ENCODE peak calls at places on chromosomes 4 and X, in seven cellular contexts. I is esophagus squamous epithelium; J is CD8-positive, alpha-beta memory T cell; W is IMR-90; F is GM23338; X is pancreas; L is neural progenitor cell. Z is an unnamed sample. For H3K36me3, the result is how much of the 10 kb centered on the place peaks cover.

GRCh38 chrX:10011991-10012390 is 44.8 kb downstream of the CLDN34 start:
- DNase-seq in I (no peak), J (no peak), W (no peak), F (peak), X (no peak), L (peak), Z (no peak)

GRCh38 chrX:151019837-151020236 is 36.7 kb downstream of the HMGB3 start:
- DNase-seq in I (no peak), J (no peak), W (peak), F (no peak), X (no peak), L (no peak), Z (peak)

GRCh38 chr4:101981756-101982155 is 191.2 kb downstream of the BANK1 start:
- DNase-seq in I (no peak), J (no peak), W (no peak), F (peak), X (no peak), L (peak), Z (peak)

GRCh38 chrX:10471426-10471825 is 149.0 kb downstream of the MID1 start:
- DNase-seq in I (no peak), J (no peak), W (no peak), F (no peak), X (no peak), L (no peak), Z (no peak)

GRCh38 chr4:41427306-41427882 is 110.6 kb upstream of the LIMCH1 start:
- DNase-seq in I (no peak), J (no peak), W (no peak), F (no peak), X (no peak), L (no peak), Z (no peak)

GRCh38 chr4:123866796-123867195 is 470.2 kb downstream of the SPRY1 start:
- DNase-seq in I (no peak), J (no peak), W (peak), F (no peak), X (no peak), L (no peak), Z (no peak)

GRCh38 chr4:59200992-59201391 is 1999.1 kb upstream of the ADGRL3 start:
- DNase-seq in I (no peak), J (no peak), W (no peak), F (no peak), X (no peak), L (no peak), Z (no peak)

GRCh38 chr4:104022871-104023270 is 303.1 kb upstream of the TACR3 start:
- DNase-seq in I (no peak), J (no peak), W (no peak), F (no peak), X (no peak), L (peak), Z (no peak)

GRCh38 chr4:7330031-7330596 is 104.6 kb downstream of the PSAPL1 start:
- DNase-seq in I (no peak), J (no peak), W (no peak), F (peak), X (no peak), L (peak), Z (no peak)

GRCh38 chr4:155946486-155946885 is 7.2 kb downstream of the CTSO start:
- DNase-seq in I (no peak), J (no peak), W (peak), F (no peak), X (no peak), L (no peak), Z (no peak)

GRCh38 chr4:180028682-180029081 is 2214.5 kb upstream of the TENM3 start:
- DNase-seq in I (no peak), J (no peak), W (peak), F (peak), X (peak), L (peak), Z (peak)

GRCh38 chr4:6688879-6689505 is 4.7 kb upstream of the S100P start:
- DNase-seq in I (no peak), J (peak), W (peak), F (peak), X (no peak), L (peak), Z (peak)

GRCh38 chrX:43633081-43633480 is 23.0 kb upstream of the MAOA start:
- DNase-seq in I (no peak), J (no peak), W (no peak), F (no peak), X (no peak), L (no peak), Z (no peak)

GRCh38 chr4:17805580-17805979 is 5.0 kb downstream of the DCAF16 start:
- DNase-seq in I (no peak), J (no peak), W (no peak), F (no peak), X (no peak), L (no peak), Z (no peak)

GRCh38 chr4:125728568-125728967 is 413.8 kb downstream of the FAT4 start:
- DNase-seq in I (no peak), J (no peak), W (peak), F (peak), X (no peak), L (peak), Z (peak)

GRCh38 chrX:12988797-12989196 is 13.9 kb downstream of the TMSB4X start:
- DNase-seq in I (no peak), J (no peak), W (peak), F (no peak), X (peak), L (no peak), Z (peak)

GRCh38 chrX:97835969-97836368 is 952.3 kb downstream of the RPA4 start:
- DNase-seq in I (no peak), J (no peak), W (no peak), F (peak), X (no peak), L (no peak), Z (no peak)

GRCh38 chr4:7050481-7051143 is 7.4 kb downstream of the TADA2B start:
- DNase-seq in I (no peak), J (no peak), W (no peak), F (no peak), X (peak), L (no peak), Z (no peak)

GRCh38 chrX:81238166-81238565 is 36.3 kb downstream of the SH3BGRL start:
- DNase-seq in I (no peak), J (no peak), W (no peak), F (peak), X (no peak), L (no peak), Z (no peak)

GRCh38 chr4:186201535-186202230 is 10.3 kb downstream of the CYP4V2 start:
- DNase-seq in I (no peak), J (peak), W (peak), F (peak), X (peak), L (peak), Z (peak)

GRCh38 chr4:114400531-114400930 is 198.1 kb upstream of the UGT8 start:
- DNase-seq in I (no peak), J (no peak), W (no peak), F (no peak), X (no peak), L (no peak), Z (peak)

GRCh38 chrX:71872542-71873458 is 37.8 kb upstream of the NHSL2 start:
- DNase-seq in I (no peak), J (no peak), W (no peak), F (no peak), X (no peak), L (no peak), Z (no peak)

GRCh38 chr4:3829954-3830773 is 64.0 kb downstream of the ADRA2C start:
- DNase-seq in I (no peak), J (no peak), W (no peak), F (peak), X (no peak), L (peak), Z (no peak)

GRCh38 chrX:152635941-152636340 is 1.8 kb upstream of the GABRQ start:
- DNase-seq in I (no peak), J (no peak), W (peak), F (peak), X (no peak), L (peak), Z (peak)

GRCh38 chrX:11273544-11273943 is 19.7 kb upstream of the AMELX start:
- DNase-seq in I (no peak), J (no peak), W (peak), F (no peak), X (no peak), L (no peak), Z (peak)

GRCh38 chrX:128992107-128992971 is 531.0 kb downstream of the SMARCA1 start:
- DNase-seq in I (no peak), J (no peak), W (no peak), F (peak), X (no peak), L (no peak), Z (no peak)

GRCh38 chrX:3501833-3502535 is 155.5 kb upstream of the MXRA5 start:
- DNase-seq in I (no peak), J (no peak), W (no peak), F (no peak), X (no peak), L (no peak), Z (peak)

GRCh38 chr4:16259531-16260246 is 33.4 kb upstream of the TAPT1 start:
- DNase-seq in I (no peak), J (no peak), W (peak), F (no peak), X (no peak), L (no peak), Z (peak)

GRCh38 chr4:135508006-135508714 is 1306.6 kb upstream of the PABPC4L start:
- DNase-seq in I (no peak), J (no peak), W (peak), F (no peak), X (no peak), L (no peak), Z (peak)

GRCh38 chrX:81957900-81958545 is 756.1 kb downstream of the SH3BGRL start:
- DNase-seq in I (no peak), J (peak), W (peak), F (peak), X (no peak), L (peak), Z (peak)

GRCh38 chrX:19807414-19807813 is 80.0 kb downstream of the SH3KBP1 start:
- DNase-seq in I (no peak), J (no peak), W (no peak), F (no peak), X (no peak), L (no peak), Z (no peak)

GRCh38 chrX:107776649-107777535 is 641 bp upstream of the NCBP2L start:
- DNase-seq in I (peak), J (peak), W (peak), F (peak), X (peak), L (peak), Z (peak)

GRCh38 chr4:176309046-176309445 is 10.7 kb upstream of the SPCS3 start:
- DNase-seq in I (no peak), J (no peak), W (no peak), F (no peak), X (no peak), L (no peak), Z (no peak)

GRCh38 chrX:39214380-39215126 is 413.3 kb downstream of the MID1IP1 start:
- DNase-seq in I (no peak), J (no peak), W (no peak), F (no peak), X (no peak), L (peak), Z (no peak)

GRCh38 chr4:56445699-56446098 is 9.6 kb downstream of the PAICS start:
- DNase-seq in I (no peak), J (no peak), W (no peak), F (no peak), X (no peak), L (no peak), Z (no peak)

GRCh38 chr4:56444719-56445118 is 8.7 kb downstream of the PAICS start:
- DNase-seq in I (no peak), J (no peak), W (no peak), F (no peak), X (no peak), L (no peak), Z (no peak)

GRCh38 chr4:56450342-56450741 is 14.3 kb downstream of the PAICS start:
- DNase-seq in I (no peak), J (no peak), W (no peak), F (no peak), X (no peak), L (no peak), Z (no peak)

DNA sequence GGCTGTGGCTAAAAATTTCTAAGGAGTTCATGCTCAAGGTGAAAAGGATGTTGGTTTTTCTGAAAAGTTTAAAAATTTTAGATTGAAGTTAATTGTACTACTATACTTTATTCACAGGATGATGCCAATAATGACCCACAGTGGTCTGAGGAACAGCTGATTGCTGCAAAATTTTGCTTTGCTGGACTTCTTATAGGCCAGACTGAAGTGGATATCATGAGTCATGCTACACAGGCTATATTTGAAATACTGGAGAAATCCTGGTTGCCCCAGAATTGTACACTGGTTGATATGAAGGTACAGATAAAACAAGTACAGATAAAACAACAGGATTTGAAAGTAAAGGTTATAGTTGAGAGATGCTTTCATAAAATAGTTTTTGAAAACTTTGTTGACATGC is 12.2 kb downstream of the PAICS start:
- DNase-seq in I (no peak), J (no peak), W (peak), F (no peak), X (no peak), L (no peak), Z (no peak)
- H3K36me3 ChIP-seq in I (under half), J (under half), W (under half), F (half or more), X (under half), L (half or more), Z (under half)

DNA sequence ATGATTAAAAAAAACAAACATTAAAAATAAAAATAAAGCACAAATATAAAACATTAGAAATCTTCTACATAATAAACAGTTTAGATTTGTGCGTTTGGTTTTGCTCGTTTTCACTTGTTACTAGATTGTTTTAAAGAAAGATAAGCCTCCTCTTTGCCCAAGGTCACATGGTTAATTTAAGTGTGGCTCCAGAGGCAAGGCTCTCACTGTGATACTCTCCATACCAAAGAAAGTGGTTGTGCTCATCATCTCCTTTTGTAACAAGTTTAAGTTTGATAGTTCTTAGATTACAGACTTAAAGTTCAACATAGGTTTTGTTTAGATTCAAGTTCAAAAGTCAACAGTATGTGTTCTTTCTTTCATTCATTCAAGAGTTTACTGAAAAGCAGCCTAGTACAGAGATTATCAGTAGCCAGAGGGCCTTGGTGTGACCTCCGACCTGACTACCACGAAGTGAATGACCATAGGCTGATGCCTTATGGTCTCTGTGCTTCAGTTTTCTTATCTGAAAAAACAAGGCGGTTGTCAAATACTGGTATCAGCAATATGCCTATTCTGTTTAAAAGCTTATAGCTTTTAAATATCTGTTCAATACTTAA is 133.2 kb downstream of the ZAR1 start:
- DNase-seq in I (no peak), J (no peak), W (no peak), F (no peak), X (no peak), L (no peak), Z (no peak)
- H3K36me3 ChIP-seq in I (under half), J (under half), W (under half), F (under half), X (under half), L (under half), Z (under half)

GRCh38 chr4:761739-762138 is 56.1 kb downstream of the PCGF3 start:
- DNase-seq in I (no peak), J (no peak), W (no peak), F (no peak), X (no peak), L (no peak), Z (no peak)

GRCh38 chr4:760616-761015 is 55.0 kb downstream of the PCGF3 start:
- DNase-seq in I (no peak), J (no peak), W (no peak), F (no peak), X (no peak), L (no peak), Z (no peak)

GRCh38 chr4:761086-761485 is 55.5 kb downstream of the PCGF3 start:
- DNase-seq in I (no peak), J (no peak), W (no peak), F (no peak), X (no peak), L (no peak), Z (no peak)

GRCh38 chr4:754221-755120 is 48.8 kb downstream of the PCGF3 start:
- DNase-seq in I (no peak), J (no peak), W (no peak), F (no peak), X (no peak), L (no peak), Z (no peak)

DNA sequence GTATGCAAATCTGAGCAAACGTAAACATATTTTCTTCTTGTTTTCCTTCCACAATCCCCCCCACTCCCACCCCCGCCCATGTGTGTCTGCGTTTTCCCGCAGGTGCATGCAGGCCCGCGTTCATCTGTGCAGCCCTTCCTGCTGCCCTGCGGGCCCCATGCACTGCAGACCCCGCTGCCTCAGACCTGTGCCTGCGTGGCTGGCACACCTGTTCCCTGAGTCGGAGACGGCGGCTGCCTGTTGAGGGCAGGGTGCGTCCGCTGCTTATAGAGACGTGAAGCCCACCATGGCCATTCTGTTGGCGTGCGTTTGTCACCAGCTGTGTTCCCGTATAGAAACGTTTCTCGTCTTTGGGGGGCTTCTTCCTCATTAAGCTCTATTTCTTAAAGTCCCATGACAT is 51.5 kb downstream of the PCGF3 start:
- DNase-seq in I (no peak), J (no peak), W (no peak), F (no peak), X (no peak), L (no peak), Z (no peak)
- H3K36me3 ChIP-seq in I (under half), J (under half), W (under half), F (under half), X (under half), L (under half), Z (under half)

GRCh38 chr4:153564630-153565525 is 98.7 kb downstream of the TMEM131L start:
- DNase-seq in I (no peak), J (no peak), W (peak), F (no peak), X (peak), L (peak), Z (no peak)
- H3K36me3 ChIP-seq in I (under half), J (under half), W (under half), F (under half), X (under half), L (under half), Z (under half)

DNA sequence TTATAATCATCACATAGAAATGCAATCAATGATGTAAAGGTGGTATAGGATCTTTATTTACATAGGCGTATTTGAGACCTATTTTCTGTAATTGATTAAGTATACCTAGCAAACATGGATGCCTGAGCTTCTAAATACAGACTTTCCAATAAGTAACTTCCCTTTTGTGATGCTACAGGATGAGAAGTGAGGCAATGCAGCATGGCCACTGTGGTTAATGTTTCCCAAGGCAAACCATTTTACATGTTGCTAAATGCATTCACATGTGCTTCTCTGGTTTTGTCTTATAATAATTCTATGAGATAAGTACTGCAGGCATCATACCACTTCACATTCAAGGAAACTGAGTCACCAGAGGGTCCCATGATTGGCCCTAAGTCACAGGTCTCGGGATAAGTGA is 35.7 kb upstream of the NKX3-2 start:
- DNase-seq in I (no peak), J (no peak), W (no peak), F (no peak), X (no peak), L (no peak), Z (no peak)
- H3K36me3 ChIP-seq in I (under half), J (half or more), W (under half), F (under half), X (under half), L (under half), Z (under half)

Z was measured in bronchial epithelial cell.